ENCODE peak calls at places on chromosome 9, in four cellular contexts. N is heart left ventricle, A is uterus, H is gastrocnemius medialis. M is an unnamed sample.

GRCh38 chr9:2291980-2292704 is 277.0 kb downstream of the SMARCA2 start:
- DNase-seq in N (peak; percentile 37), A (no peak), H (peak; percentile 91), M (peak; percentile 45)

GRCh38 chr9:94270009-94270408 is 10.9 kb downstream of the ZNF169 start:
- DNase-seq in N (no peak), A (no peak), H (no peak), M (no peak)

GRCh38 chr9:121133104-121133816 is 58.5 kb downstream of the CNTRL start:
- DNase-seq in N (no peak), A (no peak), H (peak; percentile 16), M (no peak)

GRCh38 chr9:97301974-97302373 is 5.5 kb upstream of the CCDC180 start:
- DNase-seq in N (no peak), A (no peak), H (no peak), M (no peak)

GRCh38 chr9:135530146-135530545 is 8.9 kb downstream of the LCN1 start:
- DNase-seq in N (no peak), A (no peak), H (no peak), M (no peak)

GRCh38 chr9:38687389-38687842 is 32.5 kb downstream of the FAM240B start:
- DNase-seq in N (peak; percentile 67), A (no peak), H (no peak), M (no peak)

GRCh38 chr9:134418986-134419683 is 92.9 kb downstream of the RXRA start:
- DNase-seq in N (no peak), A (no peak), H (no peak), M (no peak)

GRCh38 chr9:81047280-81047679 is 642.1 kb downstream of the TLE1 start:
- DNase-seq in N (no peak), A (no peak), H (no peak), M (no peak)

GRCh38 chr9:104872959-104873850 is 54.8 kb downstream of the ABCA1 start:
- DNase-seq in N (peak; percentile 50), A (peak; percentile 55), H (peak; percentile 73), M (peak; percentile 92)

GRCh38 chr9:117084221-117084620 is 330.6 kb downstream of the ASTN2 start:
- DNase-seq in N (no peak), A (no peak), H (no peak), M (no peak)

GRCh38 chr9:135183538-135184153 is 96.2 kb downstream of the OLFM1 start:
- DNase-seq in N (no peak), A (no peak), H (no peak), M (no peak)

GRCh38 chr9:14423816-14424261 is 109.9 kb upstream of the NFIB start:
- DNase-seq in N (no peak), A (no peak), H (no peak), M (peak; percentile 69)

GRCh38 chr9:127612993-127613954 is 1.2 kb downstream of the STXBP1 start:
- DNase-seq in N (peak; percentile 84), A (peak; percentile 79), H (peak; percentile 58), M (no peak)

GRCh38 chr9:13367784-13368183 is 88.3 kb upstream of the MPDZ start:
- DNase-seq in N (no peak), A (no peak), H (no peak), M (no peak)

DNA sequence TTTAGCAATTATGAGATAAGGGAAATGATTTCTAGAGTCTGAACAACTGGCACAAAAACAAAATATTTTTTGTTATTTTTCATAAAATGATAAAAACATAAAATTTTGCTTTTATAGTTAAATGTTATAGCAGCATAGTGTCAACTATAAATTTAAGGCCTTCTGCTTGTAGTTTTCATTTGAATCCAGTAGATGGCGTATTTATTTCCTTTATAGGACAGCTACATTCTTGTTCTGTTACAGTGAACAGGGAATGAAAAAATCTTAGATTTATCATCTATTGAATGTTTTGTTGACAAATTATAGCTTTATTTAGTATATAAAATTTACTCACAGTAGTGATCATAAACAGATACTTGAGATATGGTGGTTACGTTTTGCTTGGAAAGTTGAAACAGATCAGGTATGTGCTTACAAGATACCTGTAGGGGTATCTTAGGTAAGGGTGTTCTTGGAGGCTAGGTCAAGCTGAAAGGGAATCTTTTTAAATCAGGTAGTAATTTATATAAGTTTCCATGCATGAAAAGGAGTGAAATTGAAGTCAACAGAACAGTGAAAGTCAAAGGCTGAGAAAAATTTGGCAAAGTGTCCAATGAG is 239.3 kb upstream of the GRIN3A start:
- DNase-seq in N (no peak), A (no peak), H (no peak), M (no peak)
- H3K4me3 ChIP-seq in N (no peak overlapping the region), A (no peak overlapping the region), H (no peak overlapping the region), M (no peak overlapping the region)

DNA sequence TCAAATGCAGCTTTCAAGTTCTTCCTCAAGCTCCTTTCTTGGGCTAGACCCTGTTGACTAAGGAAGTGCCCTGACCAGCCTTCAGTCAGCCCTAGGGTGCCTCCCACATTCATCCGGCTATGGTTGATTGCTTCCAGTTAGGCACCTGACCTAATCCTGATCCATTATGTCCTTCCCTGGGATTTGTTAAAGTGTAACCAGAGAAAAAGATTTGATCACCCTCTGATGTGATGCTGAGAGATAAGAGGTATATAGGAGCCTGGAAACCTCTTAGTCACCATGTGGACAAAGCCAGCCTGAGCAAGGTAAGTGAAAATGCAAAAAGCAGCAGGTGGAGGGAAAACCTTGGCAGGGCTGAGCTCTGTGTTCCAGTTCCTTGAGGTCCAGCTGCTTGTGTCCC is 178.8 kb upstream of the ERCC6L2 start:
- DNase-seq in N (no peak), A (no peak), H (no peak), M (no peak)
- H3K4me3 ChIP-seq in N (no peak overlapping the region), A (no peak overlapping the region), H (no peak overlapping the region), M (no peak overlapping the region)

GRCh38 chr9:136740971-136741884 is 1.5 kb downstream of the LCN10 start:
- DNase-seq in N (peak; percentile 63), A (no peak), H (no peak), M (no peak)
- H3K4me3 ChIP-seq in N (peak overlapping the region; percentile 34), A (no peak overlapping the region), H (no peak overlapping the region), M (no peak overlapping the region)

GRCh38 chr9:35112257-35113020 is 3.2 kb downstream of the ATOSB start:
- DNase-seq in N (peak; percentile 46), A (no peak), H (no peak), M (no peak)
- H3K4me3 ChIP-seq in N (peak overlapping the region; percentile 62), A (no peak overlapping the region), H (no peak overlapping the region), M (peak overlapping the region; percentile 33)

DNA sequence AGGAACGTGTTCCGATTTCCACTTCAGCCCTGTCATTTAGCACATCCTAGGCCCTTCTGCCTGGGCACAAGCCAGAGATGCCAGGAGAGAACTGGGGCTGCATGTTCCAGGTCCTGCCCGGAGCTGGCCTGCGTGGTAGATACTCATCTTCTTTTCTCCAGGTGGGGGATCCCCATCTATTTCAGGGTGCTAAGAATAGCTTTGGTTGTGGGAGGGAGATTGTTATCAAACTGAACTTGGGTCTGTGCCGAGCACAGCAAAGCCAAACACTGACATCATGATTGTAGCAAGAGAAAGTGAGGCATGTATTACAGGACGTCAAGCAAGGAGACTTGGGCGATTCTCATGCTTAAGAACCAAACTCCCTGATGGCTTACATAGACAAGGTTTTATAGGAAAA is 18.2 kb downstream of the C9orf153 start:
- DNase-seq in N (no peak), A (no peak), H (no peak), M (no peak)
- H3K4me3 ChIP-seq in N (no peak overlapping the region), A (no peak overlapping the region), H (no peak overlapping the region), M (no peak overlapping the region)

DNA sequence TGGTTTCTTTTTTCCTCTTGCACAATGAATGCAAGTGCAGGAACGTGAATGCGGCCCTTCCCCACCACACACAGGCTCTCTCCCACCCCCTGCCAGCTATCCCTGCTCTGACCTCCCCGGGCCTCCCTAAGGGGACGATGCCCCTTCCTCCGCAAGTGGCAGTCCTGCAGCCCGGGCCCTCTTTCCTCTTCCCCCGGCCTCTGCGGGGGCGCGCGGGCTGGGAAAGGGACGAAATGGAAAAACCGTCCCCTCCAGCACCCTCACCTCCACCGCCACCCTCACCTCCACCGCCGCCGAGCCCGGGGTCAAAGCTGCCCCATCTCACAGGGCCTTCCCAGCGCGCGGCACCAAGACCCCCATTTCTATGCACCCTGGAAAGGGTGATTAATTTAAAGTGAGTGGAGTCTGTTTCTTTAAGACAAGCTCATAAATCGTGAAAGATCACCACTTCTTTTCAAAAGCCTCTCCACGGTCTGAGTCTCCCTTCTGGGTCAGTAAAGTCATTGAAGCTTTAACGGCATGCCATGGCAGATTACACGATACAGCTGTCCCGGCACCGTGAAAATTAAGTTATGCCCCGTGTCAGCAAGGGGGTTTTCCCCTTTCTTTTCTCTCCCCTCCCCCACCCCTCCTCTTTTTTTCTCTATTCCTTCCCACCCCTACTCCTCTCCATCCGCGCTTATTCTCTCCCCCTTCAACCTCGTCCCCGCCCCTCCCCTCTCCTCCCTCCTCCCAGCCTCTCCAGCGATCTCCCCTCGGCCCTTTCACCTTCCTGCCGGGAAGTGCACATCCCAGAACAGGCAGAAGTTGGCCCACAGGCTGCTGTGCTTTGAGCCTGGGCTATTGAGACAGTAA is 44.5 kb downstream of the GAS1 start:
- DNase-seq in N (no peak), A (peak; percentile 50), H (no peak), M (no peak)
- H3K4me3 ChIP-seq in N (peak overlapping the region; percentile 35), A (peak overlapping the region; percentile 5), H (no peak overlapping the region), M (peak overlapping the region; percentile 0)